ENCODE peak calls at places on chromosomes 6 and 20, in four cellular contexts. One of them, this sample, is unnamed.

GRCh38 chr6:16841241-16841640 is 80.0 kb upstream of the ATXN1 start:
- DNase-seq in HCT116: no peak
- DNase-seq in GM12878: no peak
- DNase-seq in K562: no peak
- DNase-seq in this sample: no peak

GRCh38 chr6:56026461-56027180 is 151.2 kb upstream of the BMP5 start:
- DNase-seq in HCT116: no peak
- DNase-seq in GM12878: no peak
- DNase-seq in K562: no peak
- DNase-seq in this sample: no peak

GRCh38 chr6:13708679-13709261 is 2.9 kb downstream of the RANBP9 start:
- DNase-seq in HCT116: no peak
- DNase-seq in GM12878: no peak
- DNase-seq in K562: peak
- DNase-seq in this sample: no peak

GRCh38 chr20:59455392-59456341 is 148.7 kb upstream of the PHACTR3 start:
- DNase-seq in HCT116: peak
- DNase-seq in GM12878: no peak
- DNase-seq in K562: peak
- DNase-seq in this sample: peak

GRCh38 chr6:163198396-163198795 is 216.1 kb upstream of the QKI start:
- DNase-seq in HCT116: no peak
- DNase-seq in GM12878: no peak
- DNase-seq in K562: no peak
- DNase-seq in this sample: no peak

GRCh38 chr6:118350881-118351430 is 197.1 kb upstream of the PLN start:
- DNase-seq in HCT116: no peak
- DNase-seq in GM12878: no peak
- DNase-seq in K562: no peak
- DNase-seq in this sample: no peak

GRCh38 chr6:15036690-15037245 is 209.1 kb upstream of the JARID2 start:
- DNase-seq in HCT116: no peak
- DNase-seq in GM12878: no peak
- DNase-seq in K562: peak
- DNase-seq in this sample: no peak

GRCh38 chr6:33933101-33933500 is 129.3 kb upstream of the MLN start:
- DNase-seq in HCT116: no peak
- DNase-seq in GM12878: no peak
- DNase-seq in K562: no peak
- DNase-seq in this sample: no peak

GRCh38 chr20:7392551-7392950 is 547.7 kb downstream of the HAO1 start:
- DNase-seq in HCT116: no peak
- DNase-seq in GM12878: no peak
- DNase-seq in K562: no peak
- DNase-seq in this sample: no peak

GRCh38 chr6:39195792-39196385 is 33.4 kb downstream of the KCNK5 start:
- DNase-seq in HCT116: no peak
- DNase-seq in GM12878: no peak
- DNase-seq in K562: peak
- DNase-seq in this sample: no peak

GRCh38 chr20:44572551-44573500 is 9.6 kb upstream of the PKIG start:
- DNase-seq in HCT116: no peak
- DNase-seq in GM12878: no peak
- DNase-seq in K562: no peak
- DNase-seq in this sample: no peak

GRCh38 chr6:46421239-46421638 is 70.0 kb downstream of the RCAN2 start:
- DNase-seq in HCT116: no peak
- DNase-seq in GM12878: no peak
- DNase-seq in K562: no peak
- DNase-seq in this sample: no peak

GRCh38 chr6:48032156-48032555 is 78.8 kb downstream of the PTCHD4 start:
- DNase-seq in HCT116: no peak
- DNase-seq in GM12878: no peak
- DNase-seq in K562: no peak
- DNase-seq in this sample: no peak

GRCh38 chr6:153442096-153442495 is 311.0 kb upstream of the RGS17 start:
- DNase-seq in HCT116: no peak
- DNase-seq in GM12878: no peak
- DNase-seq in K562: no peak
- DNase-seq in this sample: no peak

GRCh38 chr20:56111951-56112730 is 106.8 kb upstream of the CBLN4 start:
- DNase-seq in HCT116: no peak
- DNase-seq in GM12878: no peak
- DNase-seq in K562: no peak
- DNase-seq in this sample: no peak

GRCh38 chr6:20674664-20675063 is 140.4 kb downstream of the CDKAL1 start:
- DNase-seq in HCT116: no peak
- DNase-seq in GM12878: no peak
- DNase-seq in K562: no peak
- DNase-seq in this sample: no peak

GRCh38 chr20:48197034-48197433 is 411.8 kb upstream of the SULF2 start:
- DNase-seq in HCT116: no peak
- DNase-seq in GM12878: no peak
- DNase-seq in K562: no peak
- DNase-seq in this sample: no peak

GRCh38 chr20:19909696-19910095 is 107.5 kb upstream of the NAA20 start:
- DNase-seq in HCT116: no peak
- DNase-seq in GM12878: no peak
- DNase-seq in K562: no peak
- DNase-seq in this sample: no peak

GRCh38 chr6:49546371-49546770 is 4.1 kb upstream of the C6orf141 start:
- DNase-seq in HCT116: no peak
- DNase-seq in GM12878: no peak
- DNase-seq in K562: no peak
- DNase-seq in this sample: no peak

GRCh38 chr6:33609444-33610034 is 11.6 kb upstream of the ITPR3 start:
- DNase-seq in HCT116: no peak
- DNase-seq in GM12878: no peak
- DNase-seq in K562: no peak
- DNase-seq in this sample: no peak

GRCh38 chr6:107977283-107977682 is 19.3 kb upstream of the SEC63 start:
- DNase-seq in HCT116: no peak
- DNase-seq in GM12878: no peak
- DNase-seq in K562: peak
- DNase-seq in this sample: no peak

GRCh38 chr6:107985701-107986100 is 27.7 kb upstream of the SEC63 start:
- DNase-seq in HCT116: no peak
- DNase-seq in GM12878: no peak
- DNase-seq in K562: no peak
- DNase-seq in this sample: no peak

GRCh38 chr6:107982511-107982910 is 24.5 kb upstream of the SEC63 start:
- DNase-seq in HCT116: no peak
- DNase-seq in GM12878: no peak
- DNase-seq in K562: no peak
- DNase-seq in this sample: no peak

GRCh38 chr6:107976267-107976783 is 18.3 kb upstream of the SEC63 start:
- DNase-seq in HCT116: no peak
- DNase-seq in GM12878: no peak
- DNase-seq in K562: no peak
- DNase-seq in this sample: no peak

GRCh38 chr6:107981695-107982094 is 23.7 kb upstream of the SEC63 start:
- DNase-seq in HCT116: no peak
- DNase-seq in GM12878: no peak
- DNase-seq in K562: no peak
- DNase-seq in this sample: no peak
- TF ChIP-seq EGR1 in HCT116: no peak
- TF ChIP-seq EGR1 in GM12878: no peak
- TF ChIP-seq EGR1 in K562: no peak
- TF ChIP-seq EGR1 in this sample: no peak

GRCh38 chr6:165098165-165098564 is 211.2 kb downstream of the C6orf118 start:
- DNase-seq in HCT116: no peak
- DNase-seq in GM12878: no peak
- DNase-seq in K562: peak
- DNase-seq in this sample: no peak
- TF ChIP-seq EGR1 in HCT116: no peak
- TF ChIP-seq EGR1 in GM12878: no peak
- TF ChIP-seq EGR1 in K562: no peak
- TF ChIP-seq EGR1 in this sample: no peak

GRCh38 chr20:13340088-13340487 is 119.0 kb downstream of the ISM1 start:
- DNase-seq in HCT116: no peak
- DNase-seq in GM12878: no peak
- DNase-seq in K562: no peak
- DNase-seq in this sample: no peak

GRCh38 chr20:13338999-13339411 is 117.9 kb downstream of the ISM1 start:
- DNase-seq in HCT116: no peak
- DNase-seq in GM12878: no peak
- DNase-seq in K562: no peak
- DNase-seq in this sample: no peak

GRCh38 chr20:13344671-13345070 is 123.6 kb downstream of the ISM1 start:
- DNase-seq in HCT116: no peak
- DNase-seq in GM12878: no peak
- DNase-seq in K562: no peak
- DNase-seq in this sample: no peak

GRCh38 chr20:13341737-13342393 is 120.8 kb downstream of the ISM1 start:
- DNase-seq in HCT116: no peak
- DNase-seq in GM12878: no peak
- DNase-seq in K562: no peak
- DNase-seq in this sample: no peak

DNA sequence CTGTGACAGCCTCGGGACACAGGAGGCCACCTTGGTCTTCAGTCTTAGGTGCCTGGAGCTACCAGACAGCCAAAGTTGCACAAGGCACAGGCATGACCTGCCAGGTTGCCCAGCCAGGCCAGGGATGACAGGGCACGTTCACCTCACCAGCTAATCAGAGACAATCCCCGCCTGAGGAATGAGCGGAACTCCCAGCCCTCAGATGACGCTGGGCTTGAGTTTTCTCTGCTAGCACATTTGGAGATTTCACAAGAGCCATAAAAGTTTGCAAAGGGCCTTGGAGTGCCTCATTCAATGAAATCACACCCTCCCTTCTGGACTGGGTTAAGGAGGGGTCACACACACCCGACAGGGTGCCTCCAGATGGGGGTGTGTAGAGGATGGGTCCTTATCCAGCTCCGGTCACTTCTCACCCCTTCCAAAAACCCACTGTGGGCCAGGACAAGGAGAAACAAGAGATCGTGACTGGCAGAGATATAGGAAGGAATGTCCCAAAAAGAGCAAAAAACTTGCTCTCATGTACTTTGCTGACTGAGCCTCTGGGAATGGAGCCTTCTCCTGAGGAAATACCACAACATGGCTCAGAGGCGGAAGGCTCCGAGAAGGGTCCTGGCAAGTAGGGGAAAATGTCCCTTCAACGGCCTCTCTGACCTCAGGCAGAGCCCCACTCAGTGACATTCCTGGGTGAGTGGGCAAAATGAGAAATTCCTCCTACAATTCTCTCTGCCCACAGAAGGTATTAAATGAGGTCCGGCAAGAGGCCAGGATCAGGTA is 121.6 kb downstream of the ISM1 start:
- DNase-seq in HCT116: no peak
- DNase-seq in GM12878: no peak
- DNase-seq in K562: no peak
- DNase-seq in this sample: no peak
- TF ChIP-seq EGR1 in HCT116: no peak
- TF ChIP-seq EGR1 in GM12878: no peak
- TF ChIP-seq EGR1 in K562: no peak
- TF ChIP-seq EGR1 in this sample: no peak

DNA sequence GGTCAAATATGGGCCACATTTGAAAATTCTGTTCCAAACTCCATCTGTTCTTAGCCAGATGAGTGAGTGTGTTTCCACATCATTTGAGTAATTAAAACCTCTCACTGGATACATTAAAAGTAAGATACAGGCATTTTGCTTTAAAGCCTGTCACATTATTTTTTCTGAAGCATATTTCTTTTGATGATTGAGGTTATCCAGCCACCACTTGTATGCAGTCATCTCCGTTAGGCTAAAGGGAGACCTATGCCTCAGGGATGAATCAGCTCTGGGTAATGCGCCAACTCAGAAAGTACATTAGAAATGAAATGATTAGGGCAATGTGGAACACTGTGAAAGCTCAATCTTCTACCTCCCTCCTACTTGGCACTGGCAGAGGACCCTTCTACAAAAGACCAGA is 90.7 kb downstream of the SNAP25 start:
- DNase-seq in HCT116: no peak
- DNase-seq in GM12878: no peak
- DNase-seq in K562: no peak
- DNase-seq in this sample: no peak
- TF ChIP-seq EGR1 in HCT116: no peak
- TF ChIP-seq EGR1 in GM12878: no peak
- TF ChIP-seq EGR1 in K562: no peak
- TF ChIP-seq EGR1 in this sample: no peak

DNA sequence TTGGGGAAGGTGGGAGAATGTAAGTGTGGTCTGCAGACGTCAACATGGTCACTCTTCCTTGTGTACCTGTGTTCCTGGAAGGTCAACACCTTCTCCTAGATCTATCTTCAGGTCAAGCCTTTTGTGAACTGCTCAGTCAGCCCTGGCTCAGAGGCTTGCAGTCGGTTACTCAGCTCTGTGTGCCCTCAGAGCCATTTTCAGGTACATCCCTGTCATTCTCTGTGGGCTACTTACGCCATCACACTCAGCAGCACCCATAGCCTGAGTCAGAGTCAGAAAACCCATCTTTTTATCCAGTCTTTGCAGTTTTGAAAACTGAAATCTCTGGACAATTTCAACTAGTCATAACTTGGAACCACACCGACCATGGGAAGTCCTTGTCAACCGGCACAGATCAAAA is 35.3 kb downstream of the TGM3 start:
- DNase-seq in HCT116: no peak
- DNase-seq in GM12878: no peak
- DNase-seq in K562: no peak
- DNase-seq in this sample: no peak
- TF ChIP-seq EGR1 in HCT116: no peak
- TF ChIP-seq EGR1 in GM12878: no peak
- TF ChIP-seq EGR1 in K562: no peak
- TF ChIP-seq EGR1 in this sample: no peak

GRCh38 chr6:106097368-106098231 is 11.5 kb downstream of the PRDM1 start:
- DNase-seq in HCT116: no peak
- DNase-seq in GM12878: peak
- DNase-seq in K562: peak
- DNase-seq in this sample: no peak

GRCh38 chr6:106101466-106101865 is 15.3 kb downstream of the PRDM1 start:
- DNase-seq in HCT116: no peak
- DNase-seq in GM12878: no peak
- DNase-seq in K562: no peak
- DNase-seq in this sample: no peak

GRCh38 chr6:106099235-106099537 is 13.1 kb downstream of the PRDM1 start:
- DNase-seq in HCT116: no peak
- DNase-seq in GM12878: no peak
- DNase-seq in K562: peak
- DNase-seq in this sample: no peak

GRCh38 chr6:106100755-106101154 is 14.6 kb downstream of the PRDM1 start:
- DNase-seq in HCT116: no peak
- DNase-seq in GM12878: no peak
- DNase-seq in K562: no peak
- DNase-seq in this sample: no peak

GRCh38 chr6:106098383-106099234 is 12.5 kb downstream of the PRDM1 start:
- DNase-seq in HCT116: peak
- DNase-seq in GM12878: peak
- DNase-seq in K562: peak
- DNase-seq in this sample: no peak
- TF ChIP-seq EGR1 in HCT116: peak
- TF ChIP-seq EGR1 in GM12878: no peak
- TF ChIP-seq EGR1 in K562: peak
- TF ChIP-seq EGR1 in this sample: no peak

GRCh38 chr20:50345712-50346371 is 155.2 kb downstream of the CEBPB start:
- DNase-seq in HCT116: no peak
- DNase-seq in GM12878: no peak
- DNase-seq in K562: no peak
- DNase-seq in this sample: no peak
- TF ChIP-seq EGR1 in HCT116: no peak
- TF ChIP-seq EGR1 in GM12878: no peak
- TF ChIP-seq EGR1 in K562: no peak
- TF ChIP-seq EGR1 in this sample: no peak

GRCh38 chr6:44237813-44238433 is 9.0 kb upstream of the HSP90AB1 start:
- DNase-seq in HCT116: no peak
- DNase-seq in GM12878: no peak
- DNase-seq in K562: peak
- DNase-seq in this sample: no peak
- TF ChIP-seq EGR1 in HCT116: no peak
- TF ChIP-seq EGR1 in GM12878: no peak
- TF ChIP-seq EGR1 in K562: peak
- TF ChIP-seq EGR1 in this sample: no peak